ENCODE peak calls at places on chromosome 2, in five cellular contexts. F is T-helper 9 cell, J is HFFc6, U is KBM-7, P is SIG-M5. T is an unnamed sample.

GRCh38 chr2:134231965-134232340 is 21.9 kb upstream of the MGAT5 start:
- DNase-seq in F (no peak), J (peak; percentile 70), U (no peak), P (no peak), T (no peak)

GRCh38 chr2:6928452-6928851 is 11.2 kb downstream of the RNF144A start:
- DNase-seq in F (no peak), J (no peak), U (no peak), P (no peak), T (no peak)

GRCh38 chr2:201820385-201821007 is 14.2 kb downstream of the CDK15 start:
- DNase-seq in F (no peak), J (no peak), U (no peak), P (no peak), T (no peak)

GRCh38 chr2:64212801-64213321 is 68.6 kb upstream of the PELI1 start:
- DNase-seq in F (no peak), J (peak; percentile 8), U (peak; percentile 47), P (no peak), T (no peak)

GRCh38 chr2:193584001-193584400 is 1389.3 kb upstream of the TMEFF2 start:
- DNase-seq in F (no peak), J (no peak), U (peak; percentile 11), P (no peak), T (no peak)

GRCh38 chr2:22795467-22795866 is 589.5 kb upstream of the KLHL29 start:
- DNase-seq in F (no peak), J (no peak), U (no peak), P (no peak), T (no peak)

GRCh38 chr2:98761267-98761781 is 30.4 kb upstream of the MGAT4A start:
- DNase-seq in F (peak; percentile 49), J (no peak), U (no peak), P (no peak), T (no peak)

GRCh38 chr2:71690876-71691275 is 237.5 kb downstream of the DYSF start:
- DNase-seq in F (no peak), J (no peak), U (no peak), P (no peak), T (no peak)

GRCh38 chr2:109631741-109632140 is 17.6 kb downstream of the SOWAHC start:
- DNase-seq in F (no peak), J (no peak), U (no peak), P (no peak), T (no peak)

GRCh38 chr2:50347355-50348044 is 684.4 kb downstream of the NRXN1 start:
- DNase-seq in F (no peak), J (no peak), U (no peak), P (no peak), T (no peak)

GRCh38 chr2:112691761-112692370 is 29.0 kb upstream of the NT5DC4 start:
- DNase-seq in F (no peak), J (no peak), U (no peak), P (no peak), T (no peak)